ENCODE peak calls at places on chromosomes 3 and 15, in ten cellular contexts. S is HCT116; V is CD4-positive, alpha-beta T cell; K is sigmoid colon; B is endothelial cell; J is tibial artery; Y is osteocyte; P is fibroblast of mammary gland; E is A549; F is breast epithelium. D is an unnamed sample.

GRCh38 chr3:172384836-172385235 is 63.4 kb downstream of the GHSR start:
- DNase-seq in S (no peak), V (no peak), K (no peak), B (no peak), J (no peak), Y (no peak), P (no peak), E (no peak), F (no peak), D (no peak)

GRCh38 chr15:48825075-48825474 is 14.2 kb upstream of the CEP152 start:
- DNase-seq in S (no peak), V (no peak), K (no peak), B (no peak), J (no peak), Y (no peak), P (no peak), E (no peak), F (no peak), D (no peak)

GRCh38 chr15:49168026-49168425 is 2.0 kb upstream of the GALK2 start:
- DNase-seq in S (no peak), V (no peak), K (no peak), B (no peak), J (no peak), Y (no peak), P (peak; percentile 60), E (no peak), F (no peak), D (no peak)

GRCh38 chr3:49133226-49133951 is 539 bp upstream of the LAMB2 start:
- DNase-seq in S (peak; percentile 74), V (no peak), K (peak; percentile 95), B (peak; percentile 79), J (peak; percentile 90), Y (peak; percentile 92), P (peak; percentile 84), E (peak; percentile 81), F (peak; percentile 78), D (peak; percentile 70)

GRCh38 chr3:99376926-99377325 is 261.5 kb upstream of the COL8A1 start:
- DNase-seq in S (no peak), V (no peak), K (no peak), B (no peak), J (no peak), Y (no peak), P (no peak), E (no peak), F (no peak), D (no peak)

GRCh38 chr3:99471353-99472323 is 166.8 kb upstream of the COL8A1 start:
- DNase-seq in S (no peak), V (no peak), K (no peak), B (no peak), J (peak; percentile 72), Y (no peak), P (no peak), E (no peak), F (no peak), D (no peak)

GRCh38 chr3:157290761-157291160 is 130.8 kb upstream of the CCNL1 start:
- DNase-seq in S (no peak), V (no peak), K (no peak), B (no peak), J (no peak), Y (no peak), P (peak; percentile 89), E (no peak), F (no peak), D (no peak)

GRCh38 chr3:38031022-38031994 is 1.9 kb upstream of the PLCD1 start:
- DNase-seq in S (peak; percentile 31), V (peak; percentile 55), K (peak; percentile 83), B (no peak), J (peak; percentile 80), Y (no peak), P (peak; percentile 28), E (peak; percentile 66), F (peak; percentile 65), D (no peak)

GRCh38 chr15:78650022-78650421 is 9.0 kb upstream of the CHRNB4 start:
- DNase-seq in S (no peak), V (no peak), K (no peak), B (no peak), J (no peak), Y (no peak), P (no peak), E (no peak), F (no peak), D (no peak)

GRCh38 chr3:46742992-46743391 is 25.3 kb upstream of the PRSS50 start:
- DNase-seq in S (no peak), V (no peak), K (no peak), B (no peak), J (no peak), Y (no peak), P (no peak), E (no peak), F (no peak), D (no peak)

GRCh38 chr15:95659646-95660045 is 670.9 kb upstream of the NR2F2 start:
- DNase-seq in S (no peak), V (no peak), K (no peak), B (no peak), J (no peak), Y (no peak), P (peak; percentile 45), E (no peak), F (no peak), D (no peak)

GRCh38 chr3:42892807-42893206 is 13.1 kb upstream of the ZNF662 start:
- DNase-seq in S (no peak), V (no peak), K (no peak), B (no peak), J (no peak), Y (no peak), P (no peak), E (no peak), F (no peak), D (no peak)

GRCh38 chr15:100734606-100735005 is 132.2 kb downstream of the ASB7 start:
- DNase-seq in S (no peak), V (no peak), K (no peak), B (no peak), J (no peak), Y (no peak), P (no peak), E (no peak), F (no peak), D (no peak)

GRCh38 chr3:190076601-190077444 is 43.9 kb downstream of the P3H2 start:
- DNase-seq in S (no peak), V (no peak), K (no peak), B (no peak), J (peak; percentile 35), Y (peak; percentile 90), P (peak; percentile 96), E (peak; percentile 80), F (peak; percentile 56), D (no peak)

GRCh38 chr3:190084983-190085382 is 35.7 kb downstream of the P3H2 start:
- DNase-seq in S (no peak), V (no peak), K (no peak), B (no peak), J (no peak), Y (no peak), P (no peak), E (no peak), F (no peak), D (no peak)

GRCh38 chr3:190077646-190078045 is 43.1 kb downstream of the P3H2 start:
- DNase-seq in S (no peak), V (no peak), K (no peak), B (no peak), J (no peak), Y (no peak), P (no peak), E (no peak), F (no peak), D (no peak)

GRCh38 chr3:190083631-190084030 is 37.1 kb downstream of the P3H2 start:
- DNase-seq in S (no peak), V (no peak), K (no peak), B (no peak), J (no peak), Y (no peak), P (peak; percentile 28), E (no peak), F (no peak), D (no peak)

GRCh38 chr3:190081387-190081786 is 39.3 kb downstream of the P3H2 start:
- DNase-seq in S (no peak), V (no peak), K (no peak), B (no peak), J (no peak), Y (no peak), P (no peak), E (no peak), F (no peak), D (no peak)
- TF ChIP-seq CTCF in S (no peak), V (no peak), K (no peak), B (no peak), J (no peak), Y (no peak), P (no peak), E (no peak), F (no peak), D (no peak)

GRCh38 chr3:61612211-61612995 is 51.0 kb downstream of the PTPRG start:
- DNase-seq in S (no peak), V (no peak), K (no peak), B (no peak), J (no peak), Y (no peak), P (peak; percentile 48), E (no peak), F (no peak), D (no peak)
- TF ChIP-seq CTCF in S (no peak), V (no peak), K (no peak), B (no peak), J (no peak), Y (no peak), P (no peak), E (no peak), F (no peak), D (no peak)

DNA sequence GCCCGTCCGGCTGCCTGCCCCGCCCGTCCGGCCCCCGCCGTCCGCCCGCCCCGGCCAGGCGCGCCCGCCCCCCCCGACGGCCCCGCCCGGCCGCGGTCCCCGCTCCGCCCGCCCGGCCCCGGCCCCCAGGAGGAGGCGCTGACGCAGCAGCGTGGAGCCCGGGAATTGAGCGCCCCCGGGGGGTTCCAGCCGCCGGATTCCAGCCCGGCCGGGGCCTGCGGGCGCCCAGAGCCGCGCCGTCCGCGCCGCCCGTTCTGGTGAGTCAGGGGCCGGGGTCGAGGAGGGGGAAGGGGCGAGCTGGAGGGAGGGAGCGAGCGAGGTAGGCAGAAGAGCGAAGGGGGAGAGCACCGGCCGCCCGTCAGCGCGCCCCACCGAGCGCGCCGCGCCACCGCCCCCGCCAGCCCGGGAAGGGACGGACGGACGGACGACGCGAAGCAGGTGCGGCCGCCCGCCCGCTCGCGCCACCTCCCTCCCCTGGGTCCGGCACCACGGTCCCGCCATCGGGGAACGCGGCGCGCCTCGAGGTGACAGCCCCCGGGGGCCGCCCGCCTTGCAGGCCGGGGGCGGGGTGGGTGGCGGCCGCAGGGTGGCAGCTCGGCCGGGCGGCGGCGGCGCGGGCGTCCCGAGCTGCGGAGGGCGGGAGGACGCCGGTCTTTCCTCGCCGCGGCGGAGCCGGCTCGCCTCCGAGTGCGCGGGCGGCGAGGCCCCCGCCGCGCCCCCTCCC is 421 bp downstream of the BAHD1 start:
- DNase-seq in S (no peak), V (no peak), K (no peak), B (peak; percentile 59), J (no peak), Y (no peak), P (no peak), E (no peak), F (no peak), D (peak; percentile 58)
- TF ChIP-seq CTCF in S (no peak), V (no peak), K (no peak), B (no peak), J (no peak), Y (no peak), P (no peak), E (no peak), F (no peak), D (no peak)

DNA sequence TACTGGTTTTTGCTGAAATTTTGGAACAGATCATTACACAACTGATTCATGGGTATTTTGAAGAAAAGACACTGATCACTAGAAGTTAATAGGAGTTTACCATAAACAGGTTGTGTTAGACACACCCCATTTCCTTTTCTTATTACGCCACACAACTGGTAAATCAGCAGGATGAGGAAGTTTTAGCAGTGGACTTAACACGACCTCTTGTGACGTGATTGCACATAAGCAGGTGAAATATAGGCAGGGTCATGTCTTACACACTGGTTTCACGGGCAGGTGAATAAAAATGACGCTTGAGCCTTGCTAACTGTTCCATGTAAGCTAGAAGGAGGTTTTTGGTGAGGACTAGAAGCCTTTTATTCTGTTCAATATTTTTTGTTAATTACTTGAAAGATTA is 27.1 kb upstream of the TPRG1 start:
- DNase-seq in S (no peak), V (peak; percentile 20), K (no peak), B (no peak), J (no peak), Y (no peak), P (peak; percentile 64), E (peak; percentile 47), F (peak; percentile 45), D (no peak)
- TF ChIP-seq CTCF in S (peak; percentile 18), V (peak; percentile 57), K (no peak), B (no peak), J (peak; percentile 40), Y (peak; percentile 13), P (peak; percentile 25), E (peak; percentile 35), F (peak; percentile 24), D (no peak)